ENCODE peak calls at places on chromosomes 7 and 10, in six cellular contexts. M is SJSA1, G is pancreas, D is fibroblast of lung, L is colonic mucosa, Q is heart right ventricle. Y is an unnamed sample. For H3K4me1 and H3K27me3, the result is how much of the 10 kb centered on the place peaks cover.

GRCh38 chr7:69708857-69709256 is 110.6 kb downstream of the AUTS2 start:
- DNase-seq in M (no peak), G (no peak), D (peak), L (no peak), Q (no peak), Y (no peak)

GRCh38 chr7:96739609-96740008 is 30.0 kb upstream of the SEM1 start:
- DNase-seq in M (no peak), G (no peak), D (no peak), L (no peak), Q (no peak), Y (no peak)

GRCh38 chr7:119733480-119733879 is 539.5 kb upstream of the KCND2 start:
- DNase-seq in M (no peak), G (no peak), D (peak), L (no peak), Q (no peak), Y (no peak)

GRCh38 chr7:137937202-137937560 is 64.7 kb downstream of the CREB3L2 start:
- DNase-seq in M (no peak), G (peak), D (peak), L (no peak), Q (no peak), Y (peak)

GRCh38 chr7:38317457-38318037 is 44.1 kb upstream of the TARP start:
- DNase-seq in M (no peak), G (no peak), D (no peak), L (no peak), Q (no peak), Y (no peak)

GRCh38 chr10:14063531-14064317 is 267.0 kb downstream of the FRMD4A start:
- DNase-seq in M (no peak), G (no peak), D (peak), L (no peak), Q (no peak), Y (no peak)

GRCh38 chr10:104735469-104735868 is 94.4 kb downstream of the SORCS3 start:
- DNase-seq in M (no peak), G (no peak), D (no peak), L (no peak), Q (no peak), Y (no peak)

GRCh38 chr7:30306977-30307376 is 22.6 kb downstream of the ZNRF2 start:
- DNase-seq in M (no peak), G (no peak), D (no peak), L (no peak), Q (no peak), Y (no peak)

GRCh38 chr10:22693371-22693784 is 21.0 kb downstream of the PIP4K2A start:
- DNase-seq in M (no peak), G (no peak), D (peak), L (no peak), Q (no peak), Y (no peak)

GRCh38 chr10:36943534-36943933 is 181.9 kb upstream of the ANKRD30A start:
- DNase-seq in M (no peak), G (no peak), D (no peak), L (no peak), Q (no peak), Y (peak)

GRCh38 chr7:19119901-19120486 is 2.6 kb upstream of the TWIST1 start:
- DNase-seq in M (no peak), G (no peak), D (no peak), L (no peak), Q (no peak), Y (no peak)

GRCh38 chr10:51073461-51074237 is 638 bp upstream of the PRKG1 start:
- DNase-seq in M (no peak), G (peak), D (no peak), L (peak), Q (peak), Y (peak)

GRCh38 chr7:24381919-24382505 is 98.0 kb downstream of the NPY start:
- DNase-seq in M (no peak), G (no peak), D (peak), L (no peak), Q (no peak), Y (no peak)

GRCh38 chr7:66016131-66016461 is 34.1 kb upstream of the GUSB start:
- DNase-seq in M (no peak), G (no peak), D (peak), L (no peak), Q (no peak), Y (no peak)

GRCh38 chr7:148218603-148219002 is 372.0 kb upstream of the C7orf33 start:
- DNase-seq in M (no peak), G (no peak), D (no peak), L (no peak), Q (no peak), Y (no peak)

GRCh38 chr7:68401313-68401712 is 1197.0 kb upstream of the AUTS2 start:
- DNase-seq in M (no peak), G (no peak), D (no peak), L (no peak), Q (no peak), Y (no peak)

GRCh38 chr7:73732397-73732796 is 6.2 kb downstream of the ABHD11 start:
- DNase-seq in M (no peak), G (no peak), D (no peak), L (no peak), Q (no peak), Y (no peak)

GRCh38 chr10:119293368-119293767 is 86.0 kb downstream of the GRK5 start:
- DNase-seq in M (no peak), G (no peak), D (no peak), L (no peak), Q (no peak), Y (no peak)

GRCh38 chr7:127474457-127474856 is 81.9 kb upstream of the ZNF800 start:
- DNase-seq in M (no peak), G (no peak), D (peak), L (no peak), Q (no peak), Y (no peak)

GRCh38 chr10:35000936-35001335 is 89.2 kb downstream of the CUL2 start:
- DNase-seq in M (no peak), G (no peak), D (peak), L (no peak), Q (no peak), Y (no peak)

GRCh38 chr7:94129443-94130140 is 125.4 kb upstream of the BET1 start:
- DNase-seq in M (peak), G (no peak), D (peak), L (no peak), Q (no peak), Y (no peak)

GRCh38 chr7:12630615-12630884 is 56.9 kb upstream of the ARL4A start:
- DNase-seq in M (no peak), G (no peak), D (no peak), L (no peak), Q (no peak), Y (no peak)

GRCh38 chr7:68321076-68321639 is 1277.1 kb upstream of the AUTS2 start:
- DNase-seq in M (no peak), G (peak), D (peak), L (no peak), Q (peak), Y (peak)

GRCh38 chr10:102347236-102347828 is 48.2 kb upstream of the NFKB2 start:
- DNase-seq in M (no peak), G (peak), D (peak), L (peak), Q (peak), Y (no peak)

GRCh38 chr10:31749981-31750850 is 178.4 kb downstream of the ARHGAP12 start:
- DNase-seq in M (peak), G (peak), D (no peak), L (peak), Q (peak), Y (peak)

GRCh38 chr10:104045151-104046089 is 40.3 kb downstream of the COL17A1 start:
- DNase-seq in M (peak), G (peak), D (peak), L (peak), Q (peak), Y (no peak)

GRCh38 chr7:30225863-30226361 is 58.5 kb upstream of the ZNRF2 start:
- DNase-seq in M (peak), G (peak), D (peak), L (peak), Q (peak), Y (peak)

GRCh38 chr10:110502851-110503301 is 5.2 kb downstream of the DUSP5 start:
- DNase-seq in M (no peak), G (no peak), D (peak), L (peak), Q (peak), Y (peak)

GRCh38 chr10:80415734-80416281 is 7.5 kb downstream of the PRXL2A start:
- DNase-seq in M (no peak), G (no peak), D (no peak), L (no peak), Q (no peak), Y (no peak)

GRCh38 chr7:89826574-89826973 is 327.7 kb upstream of the STEAP1 start:
- DNase-seq in M (no peak), G (no peak), D (no peak), L (no peak), Q (no peak), Y (no peak)

GRCh38 chr10:26801831-26802230 is 58.9 kb downstream of the ABI1 start:
- DNase-seq in M (no peak), G (no peak), D (no peak), L (no peak), Q (no peak), Y (no peak)

GRCh38 chr10:77501152-77501845 is 136.3 kb downstream of the KCNMA1 start:
- DNase-seq in M (peak), G (no peak), D (peak), L (no peak), Q (no peak), Y (peak)

GRCh38 chr10:12238821-12239220 is 42.8 kb downstream of the CDC123 start:
- DNase-seq in M (no peak), G (no peak), D (no peak), L (no peak), Q (no peak), Y (no peak)

GRCh38 chr10:117896517-117896916 is 150.2 kb downstream of the RAB11FIP2 start:
- DNase-seq in M (no peak), G (no peak), D (no peak), L (no peak), Q (no peak), Y (no peak)

GRCh38 chr10:69994262-69994661 is 58.4 kb upstream of the MACROH2A2 start:
- DNase-seq in M (peak), G (peak), D (peak), L (peak), Q (peak), Y (peak)

GRCh38 chr7:154412105-154412504 is 359.9 kb downstream of the DPP6 start:
- DNase-seq in M (no peak), G (no peak), D (no peak), L (no peak), Q (no peak), Y (no peak)

GRCh38 chr10:104253106-104253505 is 1.6 kb upstream of the GSTO1 start:
- DNase-seq in M (no peak), G (no peak), D (no peak), L (no peak), Q (no peak), Y (no peak)

GRCh38 chr10:113058175-113058961 is 108.3 kb downstream of the TCF7L2 start:
- DNase-seq in M (peak), G (no peak), D (peak), L (peak), Q (no peak), Y (no peak)

GRCh38 chr7:129212596-129212995 is 12.2 kb upstream of the AHCYL2 start:
- DNase-seq in M (no peak), G (no peak), D (no peak), L (no peak), Q (no peak), Y (no peak)

GRCh38 chr7:129210989-129211312 is 13.9 kb upstream of the AHCYL2 start:
- DNase-seq in M (no peak), G (no peak), D (no peak), L (no peak), Q (no peak), Y (no peak)

GRCh38 chr7:129213828-129214227 is 11.0 kb upstream of the AHCYL2 start:
- DNase-seq in M (no peak), G (no peak), D (no peak), L (no peak), Q (no peak), Y (no peak)

GRCh38 chr7:129210256-129210988 is 14.4 kb upstream of the AHCYL2 start:
- DNase-seq in M (peak), G (peak), D (peak), L (peak), Q (peak), Y (peak)

GRCh38 chr7:129212126-129212525 is 12.7 kb upstream of the AHCYL2 start:
- DNase-seq in M (no peak), G (no peak), D (no peak), L (no peak), Q (no peak), Y (no peak)
- H3K4me3 ChIP-seq in M (no peak), G (no peak), D (no peak), L (no peak), Q (no peak), Y (no peak)

GRCh38 chr7:6234384-6234783 is 38.0 kb downstream of the CYTH3 start:
- DNase-seq in M (no peak), G (no peak), D (no peak), L (no peak), Q (no peak), Y (no peak)

GRCh38 chr7:6231184-6231583 is 41.2 kb downstream of the CYTH3 start:
- DNase-seq in M (no peak), G (no peak), D (no peak), L (no peak), Q (no peak), Y (no peak)

GRCh38 chr7:6232130-6232529 is 40.3 kb downstream of the CYTH3 start:
- DNase-seq in M (no peak), G (no peak), D (no peak), L (no peak), Q (no peak), Y (no peak)

GRCh38 chr7:6235029-6235627 is 37.3 kb downstream of the CYTH3 start:
- DNase-seq in M (no peak), G (no peak), D (no peak), L (no peak), Q (no peak), Y (no peak)

DNA sequence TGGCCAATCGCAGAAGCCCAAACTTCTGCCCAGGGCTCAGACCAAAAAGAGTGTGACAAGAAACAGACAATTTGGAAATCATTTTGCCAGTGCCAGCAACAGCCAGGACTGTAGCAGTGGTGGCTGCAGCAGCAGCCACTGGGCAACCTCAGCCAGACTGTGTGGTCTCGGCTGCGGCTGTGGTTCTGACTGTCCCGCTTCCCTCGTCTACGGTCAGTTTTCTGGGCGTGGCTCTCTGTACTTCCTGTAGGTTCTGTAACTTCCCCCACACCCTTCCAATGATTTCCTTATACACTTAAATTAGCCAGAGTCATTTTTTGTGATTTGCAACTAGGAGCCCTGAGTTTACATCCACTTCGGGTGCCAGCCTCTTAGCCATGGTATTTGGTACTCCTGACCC is 39.9 kb downstream of the CYTH3 start:
- DNase-seq in M (no peak), G (no peak), D (no peak), L (peak), Q (peak), Y (peak)
- H3K4me1 ChIP-seq in M (under half), G (under half), D (under half), L (under half), Q (half or more), Y (under half)

DNA sequence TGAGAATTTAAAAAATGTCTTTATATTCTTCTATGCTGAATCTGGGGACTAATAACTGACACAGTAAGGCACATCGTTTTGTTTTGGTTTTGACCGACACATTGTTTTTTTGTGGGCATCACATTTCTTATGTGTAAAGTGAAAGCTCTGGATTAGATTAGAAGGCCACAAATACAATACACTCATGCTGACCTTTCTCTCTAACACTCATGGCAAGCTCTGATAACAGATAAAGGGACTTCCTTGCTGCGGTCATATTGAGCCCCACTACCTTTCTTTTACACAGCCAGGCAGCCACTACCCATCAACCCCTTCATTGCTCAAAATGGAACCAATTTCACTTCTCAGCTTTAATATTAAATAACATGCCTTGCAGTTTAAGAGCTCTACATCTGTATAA is 26.0 kb downstream of the PPP1R3A start:
- DNase-seq in M (no peak), G (no peak), D (peak), L (no peak), Q (no peak), Y (no peak)
- H3K27me3 ChIP-seq in M (under half), G (under half), D (under half), L (under half), Q (under half), Y (under half)

GRCh38 chr7:151382079-151382885 is 27.6 kb downstream of the WDR86 start:
- DNase-seq in M (no peak), G (no peak), D (no peak), L (no peak), Q (no peak), Y (no peak)
- H3K4me3 ChIP-seq in M (no peak), G (no peak), D (no peak), L (peak), Q (no peak), Y (no peak)

GRCh38 chr7:2511769-2512168 is 7.8 kb upstream of the LFNG start:
- DNase-seq in M (no peak), G (no peak), D (no peak), L (no peak), Q (no peak), Y (peak)
- H3K4me1 ChIP-seq in M (under half), G (under half), D (under half), L (under half), Q (half or more), Y (under half)

GRCh38 chr10:100723180-100723579 is 22.2 kb upstream of the PAX2 start:
- DNase-seq in M (no peak), G (no peak), D (no peak), L (no peak), Q (no peak), Y (no peak)
- H3K27me3 ChIP-seq in M (half or more), G (under half), D (under half), L (half or more), Q (half or more), Y (under half)

GRCh38 chr7:100582650-100583049 is 3.3 kb downstream of the LRCH4 start:
- DNase-seq in M (no peak), G (no peak), D (no peak), L (no peak), Q (no peak), Y (no peak)

GRCh38 chr7:100584046-100584676 is 1.8 kb downstream of the LRCH4 start:
- DNase-seq in M (no peak), G (peak), D (no peak), L (no peak), Q (peak), Y (peak)

GRCh38 chr7:100584677-100585510 is 1.0 kb downstream of the LRCH4 start:
- DNase-seq in M (no peak), G (peak), D (peak), L (peak), Q (peak), Y (peak)

GRCh38 chr7:100582041-100582579 is 3.8 kb downstream of the LRCH4 start:
- DNase-seq in M (no peak), G (peak), D (no peak), L (no peak), Q (no peak), Y (peak)

DNA sequence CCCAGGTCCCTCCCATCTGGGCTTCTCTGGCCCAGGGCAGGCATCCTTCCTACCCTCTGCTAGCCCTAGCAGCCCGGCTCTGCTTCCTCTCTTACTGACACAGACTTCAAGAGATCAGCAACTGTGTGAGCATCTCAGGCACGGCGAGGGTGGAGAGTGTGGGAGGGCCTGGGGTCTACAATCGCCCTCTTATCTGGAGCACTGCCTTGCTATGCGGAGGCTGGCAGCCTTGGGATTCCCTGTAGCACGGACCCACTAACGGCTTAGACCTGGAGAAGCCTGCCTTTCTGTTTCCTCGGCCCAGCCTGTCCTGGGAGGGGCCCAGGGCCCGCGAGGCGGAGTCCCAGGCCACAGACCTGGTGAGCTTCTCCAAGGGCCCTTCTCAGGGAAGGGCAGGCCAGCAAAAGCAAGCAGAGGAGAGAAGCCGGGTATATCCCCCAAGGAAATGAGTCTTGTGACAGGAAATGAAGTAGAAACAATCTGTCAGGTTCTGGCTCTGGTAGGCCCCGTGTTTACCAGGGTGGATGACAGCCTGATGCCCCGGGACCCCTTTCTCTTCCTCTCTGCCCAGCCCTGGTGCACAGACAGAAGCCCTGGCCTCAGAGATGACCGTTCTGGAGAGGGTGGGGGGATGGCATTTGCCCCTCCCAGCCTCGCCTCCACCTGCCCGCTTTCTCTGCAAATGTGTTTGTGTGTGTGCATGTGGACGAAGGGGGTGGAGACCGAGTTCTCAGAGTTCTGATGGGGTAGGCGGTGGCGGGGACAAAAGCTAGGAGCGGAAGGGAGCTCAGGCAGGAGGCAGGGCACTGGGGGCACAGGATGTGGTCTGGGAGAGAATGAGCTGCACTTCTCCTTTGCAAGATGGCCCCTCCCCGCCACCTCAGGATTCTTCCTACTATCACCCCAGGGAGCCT is 2.5 kb downstream of the LRCH4 start:
- DNase-seq in M (no peak), G (no peak), D (peak), L (peak), Q (peak), Y (peak)
- H3K4me3 ChIP-seq in M (no peak), G (peak), D (peak), L (peak), Q (no peak), Y (no peak)

GRCh38 chr10:92892706-92893054 is 44.4 kb downstream of the EXOC6 start:
- DNase-seq in M (no peak), G (no peak), D (no peak), L (no peak), Q (no peak), Y (no peak)
- H3K4me1 ChIP-seq in M (half or more), G (under half), D (under half), L (under half), Q (under half), Y (under half)